ENCODE peak calls at places on chromosomes 16 and 17, in six cellular contexts. A is amniotic stem cell; U is AG09319; O is stimulated activated CD4-positive, alpha-beta T cell treated with anti-CD3 and anti-CD28 coated beads, TNF-alpha, amount 100 ng/mL, for 48 hours; D is MV-4-11; W is memory B cell. L is an unnamed sample.

GRCh38 chr16:68079616-68080344 is 5.4 kb upstream of the NFATC3 start:
- DNase-seq in O (peak; percentile 62), D (peak; percentile 96), U (no peak), A (no peak), W (no peak), L (no peak)

GRCh38 chr17:20203761-20204263 is 194.7 kb downstream of the SPECC1 start:
- DNase-seq in A (no peak), W (no peak), U (no peak), D (peak; percentile 70), O (no peak), L (no peak)

GRCh38 chr17:44001461-44001920 is 2.9 kb upstream of the NAGS start:
- DNase-seq in U (no peak), W (no peak), O (no peak), A (no peak), D (no peak), L (no peak)

GRCh38 chr16:15141586-15141985 is 47.5 kb upstream of the RRN3 start:
- DNase-seq in O (no peak), W (no peak), D (no peak), A (no peak), U (no peak), L (no peak)

GRCh38 chr16:66924527-66925321 is 611 bp downstream of the RRAD start:
- DNase-seq in W (peak; percentile 50), A (no peak), D (no peak), O (no peak), U (no peak), L (no peak)

GRCh38 chr16:64841071-64841470 is 280.8 kb downstream of the CDH11 start:
- DNase-seq in A (no peak), D (no peak), W (no peak), O (no peak), U (no peak), L (no peak)

GRCh38 chr16:14301150-14302030 is 230.3 kb downstream of the MRTFB start:
- DNase-seq in U (no peak), W (no peak), O (no peak), D (no peak), A (no peak), L (no peak)

GRCh38 chr17:61239261-61239660 is 160.4 kb upstream of the TBX2 start:
- DNase-seq in W (no peak), A (no peak), O (no peak), D (no peak), U (no peak), L (no peak)